ENCODE peak calls at places on chromosomes 11 and 22, in six cellular contexts. One of them, this sample, is unnamed.

GRCh38 chr11:114709960-114710359 is 31.6 kb downstream of the NXPE2 start:
- DNase-seq in activated CD4-positive, alpha-beta T cell treated with anti-CD3 and anti-CD28 coated beads, Interleukin-2, amount 50 U/mL, for 1 hour: no peak
- DNase-seq in iris pigment epithelial cell: no peak
- DNase-seq in RKO: no peak
- DNase-seq in H7: no peak
- DNase-seq in chondrocyte: no peak
- DNase-seq in this sample: no peak

GRCh38 chr11:129536338-129536737 is 160.7 kb downstream of the BARX2 start:
- DNase-seq in activated CD4-positive, alpha-beta T cell treated with anti-CD3 and anti-CD28 coated beads, Interleukin-2, amount 50 U/mL, for 1 hour: no peak
- DNase-seq in iris pigment epithelial cell: no peak
- DNase-seq in RKO: no peak
- DNase-seq in H7: no peak
- DNase-seq in chondrocyte: no peak
- DNase-seq in this sample: no peak

GRCh38 chr11:65591939-65592814 is 3.4 kb downstream of the KCNK7 start:
- DNase-seq in activated CD4-positive, alpha-beta T cell treated with anti-CD3 and anti-CD28 coated beads, Interleukin-2, amount 50 U/mL, for 1 hour: no peak
- DNase-seq in iris pigment epithelial cell: peak; percentile 65
- DNase-seq in RKO: no peak
- DNase-seq in H7: peak; percentile 95
- DNase-seq in chondrocyte: no peak
- DNase-seq in this sample: no peak

GRCh38 chr11:13009921-13010736 is 1.0 kb downstream of the RASSF10 start:
- DNase-seq in activated CD4-positive, alpha-beta T cell treated with anti-CD3 and anti-CD28 coated beads, Interleukin-2, amount 50 U/mL, for 1 hour: no peak
- DNase-seq in iris pigment epithelial cell: peak; percentile 28
- DNase-seq in RKO: no peak
- DNase-seq in H7: peak; percentile 78
- DNase-seq in chondrocyte: peak; percentile 91
- DNase-seq in this sample: no peak

GRCh38 chr11:28834877-28835276 is 726.7 kb downstream of the METTL15 start:
- DNase-seq in activated CD4-positive, alpha-beta T cell treated with anti-CD3 and anti-CD28 coated beads, Interleukin-2, amount 50 U/mL, for 1 hour: no peak
- DNase-seq in iris pigment epithelial cell: peak; percentile 93
- DNase-seq in RKO: no peak
- DNase-seq in H7: no peak
- DNase-seq in chondrocyte: no peak
- DNase-seq in this sample: peak; percentile 70

GRCh38 chr11:16690061-16690460 is 48.4 kb upstream of the C11orf58 start:
- DNase-seq in activated CD4-positive, alpha-beta T cell treated with anti-CD3 and anti-CD28 coated beads, Interleukin-2, amount 50 U/mL, for 1 hour: no peak
- DNase-seq in iris pigment epithelial cell: no peak
- DNase-seq in RKO: no peak
- DNase-seq in H7: no peak
- DNase-seq in chondrocyte: no peak
- DNase-seq in this sample: no peak

GRCh38 chr11:35305670-35306382 is 113.5 kb downstream of the SLC1A2 start:
- DNase-seq in activated CD4-positive, alpha-beta T cell treated with anti-CD3 and anti-CD28 coated beads, Interleukin-2, amount 50 U/mL, for 1 hour: peak; percentile 44
- DNase-seq in iris pigment epithelial cell: peak; percentile 58
- DNase-seq in RKO: peak; percentile 32
- DNase-seq in H7: peak; percentile 57
- DNase-seq in chondrocyte: no peak
- DNase-seq in this sample: peak; percentile 57

GRCh38 chr11:107743161-107743560 is 31.3 kb upstream of the SLN start:
- DNase-seq in activated CD4-positive, alpha-beta T cell treated with anti-CD3 and anti-CD28 coated beads, Interleukin-2, amount 50 U/mL, for 1 hour: no peak
- DNase-seq in iris pigment epithelial cell: no peak
- DNase-seq in RKO: no peak
- DNase-seq in H7: no peak
- DNase-seq in chondrocyte: no peak
- DNase-seq in this sample: no peak

GRCh38 chr11:1052133-1053011 is 15.9 kb upstream of the MUC6 start:
- DNase-seq in activated CD4-positive, alpha-beta T cell treated with anti-CD3 and anti-CD28 coated beads, Interleukin-2, amount 50 U/mL, for 1 hour: no peak
- DNase-seq in iris pigment epithelial cell: no peak
- DNase-seq in RKO: no peak
- DNase-seq in H7: peak; percentile 57
- DNase-seq in chondrocyte: no peak
- DNase-seq in this sample: no peak

GRCh38 chr22:40396882-40397281 is 26.5 kb downstream of the SGSM3 start:
- DNase-seq in activated CD4-positive, alpha-beta T cell treated with anti-CD3 and anti-CD28 coated beads, Interleukin-2, amount 50 U/mL, for 1 hour: no peak
- DNase-seq in iris pigment epithelial cell: peak; percentile 55
- DNase-seq in RKO: no peak
- DNase-seq in H7: peak; percentile 76
- DNase-seq in chondrocyte: no peak
- DNase-seq in this sample: no peak

GRCh38 chr11:1744137-1744878 is 6.1 kb downstream of the IFITM10 start:
- DNase-seq in activated CD4-positive, alpha-beta T cell treated with anti-CD3 and anti-CD28 coated beads, Interleukin-2, amount 50 U/mL, for 1 hour: no peak
- DNase-seq in iris pigment epithelial cell: no peak
- DNase-seq in RKO: no peak
- DNase-seq in H7: no peak
- DNase-seq in chondrocyte: peak; percentile 70
- DNase-seq in this sample: no peak

GRCh38 chr11:76987203-76987602 is 47.0 kb upstream of the B3GNT6 start:
- DNase-seq in activated CD4-positive, alpha-beta T cell treated with anti-CD3 and anti-CD28 coated beads, Interleukin-2, amount 50 U/mL, for 1 hour: no peak
- DNase-seq in iris pigment epithelial cell: no peak
- DNase-seq in RKO: no peak
- DNase-seq in H7: no peak
- DNase-seq in chondrocyte: no peak
- DNase-seq in this sample: no peak

GRCh38 chr11:41245704-41246398 is 213.6 kb downstream of the LRRC4C start:
- DNase-seq in activated CD4-positive, alpha-beta T cell treated with anti-CD3 and anti-CD28 coated beads, Interleukin-2, amount 50 U/mL, for 1 hour: no peak
- DNase-seq in iris pigment epithelial cell: no peak
- DNase-seq in RKO: no peak
- DNase-seq in H7: peak; percentile 24
- DNase-seq in chondrocyte: peak; percentile 75
- DNase-seq in this sample: peak; percentile 24

GRCh38 chr11:55994525-55994924 is at the start of gene OR5F1:
- DNase-seq in activated CD4-positive, alpha-beta T cell treated with anti-CD3 and anti-CD28 coated beads, Interleukin-2, amount 50 U/mL, for 1 hour: no peak
- DNase-seq in iris pigment epithelial cell: no peak
- DNase-seq in RKO: no peak
- DNase-seq in H7: no peak
- DNase-seq in chondrocyte: no peak
- DNase-seq in this sample: no peak

GRCh38 chr11:119789766-119790407 is 60.9 kb upstream of the NECTIN1 start:
- DNase-seq in activated CD4-positive, alpha-beta T cell treated with anti-CD3 and anti-CD28 coated beads, Interleukin-2, amount 50 U/mL, for 1 hour: no peak
- DNase-seq in iris pigment epithelial cell: no peak
- DNase-seq in RKO: no peak
- DNase-seq in H7: no peak
- DNase-seq in chondrocyte: peak; percentile 62
- DNase-seq in this sample: no peak

GRCh38 chr22:35489225-35489624 is 51.4 kb upstream of the RASD2 start:
- DNase-seq in activated CD4-positive, alpha-beta T cell treated with anti-CD3 and anti-CD28 coated beads, Interleukin-2, amount 50 U/mL, for 1 hour: no peak
- DNase-seq in iris pigment epithelial cell: no peak
- DNase-seq in RKO: no peak
- DNase-seq in H7: no peak
- DNase-seq in chondrocyte: peak; percentile 66
- DNase-seq in this sample: no peak

GRCh38 chr22:29156507-29156906 is 49.2 kb upstream of the EMID1 start:
- DNase-seq in activated CD4-positive, alpha-beta T cell treated with anti-CD3 and anti-CD28 coated beads, Interleukin-2, amount 50 U/mL, for 1 hour: no peak
- DNase-seq in iris pigment epithelial cell: peak; percentile 26
- DNase-seq in RKO: no peak
- DNase-seq in H7: peak; percentile 76
- DNase-seq in chondrocyte: peak; percentile 60
- DNase-seq in this sample: no peak

GRCh38 chr11:46930089-46930488 is 6.5 kb upstream of the CSTPP1 start:
- DNase-seq in activated CD4-positive, alpha-beta T cell treated with anti-CD3 and anti-CD28 coated beads, Interleukin-2, amount 50 U/mL, for 1 hour: no peak
- DNase-seq in iris pigment epithelial cell: peak; percentile 64
- DNase-seq in RKO: peak; percentile 51
- DNase-seq in H7: no peak
- DNase-seq in chondrocyte: no peak
- DNase-seq in this sample: peak; percentile 42

GRCh38 chr11:117877120-117877784 is 794 bp upstream of the FXYD6 start:
- DNase-seq in activated CD4-positive, alpha-beta T cell treated with anti-CD3 and anti-CD28 coated beads, Interleukin-2, amount 50 U/mL, for 1 hour: no peak
- DNase-seq in iris pigment epithelial cell: no peak
- DNase-seq in RKO: no peak
- DNase-seq in H7: peak; percentile 63
- DNase-seq in chondrocyte: no peak
- DNase-seq in this sample: no peak

GRCh38 chr11:70807195-70807543 is 408.8 kb downstream of the CTTN start:
- DNase-seq in activated CD4-positive, alpha-beta T cell treated with anti-CD3 and anti-CD28 coated beads, Interleukin-2, amount 50 U/mL, for 1 hour: no peak
- DNase-seq in iris pigment epithelial cell: no peak
- DNase-seq in RKO: no peak
- DNase-seq in H7: no peak
- DNase-seq in chondrocyte: no peak
- DNase-seq in this sample: no peak

GRCh38 chr22:18063311-18063710 is 14.5 kb upstream of the PEX26 start:
- DNase-seq in activated CD4-positive, alpha-beta T cell treated with anti-CD3 and anti-CD28 coated beads, Interleukin-2, amount 50 U/mL, for 1 hour: no peak
- DNase-seq in iris pigment epithelial cell: no peak
- DNase-seq in RKO: no peak
- DNase-seq in H7: no peak
- DNase-seq in chondrocyte: peak; percentile 18
- DNase-seq in this sample: no peak

GRCh38 chr11:7143908-7144307 is 55.1 kb downstream of the RBMXL2 start:
- DNase-seq in activated CD4-positive, alpha-beta T cell treated with anti-CD3 and anti-CD28 coated beads, Interleukin-2, amount 50 U/mL, for 1 hour: no peak
- DNase-seq in iris pigment epithelial cell: peak; percentile 21
- DNase-seq in RKO: peak; percentile 46
- DNase-seq in H7: no peak
- DNase-seq in chondrocyte: no peak
- DNase-seq in this sample: peak; percentile 10

GRCh38 chr11:77345621-77346020 is 44.1 kb upstream of the GDPD4 start:
- DNase-seq in activated CD4-positive, alpha-beta T cell treated with anti-CD3 and anti-CD28 coated beads, Interleukin-2, amount 50 U/mL, for 1 hour: no peak
- DNase-seq in iris pigment epithelial cell: peak; percentile 79
- DNase-seq in RKO: no peak
- DNase-seq in H7: no peak
- DNase-seq in chondrocyte: no peak
- DNase-seq in this sample: no peak

GRCh38 chr11:92826136-92826535 is 143.3 kb upstream of the MTNR1B start:
- DNase-seq in activated CD4-positive, alpha-beta T cell treated with anti-CD3 and anti-CD28 coated beads, Interleukin-2, amount 50 U/mL, for 1 hour: no peak
- DNase-seq in iris pigment epithelial cell: peak; percentile 24
- DNase-seq in RKO: no peak
- DNase-seq in H7: no peak
- DNase-seq in chondrocyte: no peak
- DNase-seq in this sample: no peak

GRCh38 chr11:114794048-114794684 is 115.8 kb downstream of the NXPE2 start:
- DNase-seq in activated CD4-positive, alpha-beta T cell treated with anti-CD3 and anti-CD28 coated beads, Interleukin-2, amount 50 U/mL, for 1 hour: no peak
- DNase-seq in iris pigment epithelial cell: no peak
- DNase-seq in RKO: no peak
- DNase-seq in H7: no peak
- DNase-seq in chondrocyte: no peak
- DNase-seq in this sample: no peak

GRCh38 chr11:59818572-59818971 is 8.0 kb upstream of the MRPL16 start:
- DNase-seq in activated CD4-positive, alpha-beta T cell treated with anti-CD3 and anti-CD28 coated beads, Interleukin-2, amount 50 U/mL, for 1 hour: no peak
- DNase-seq in iris pigment epithelial cell: no peak
- DNase-seq in RKO: no peak
- DNase-seq in H7: no peak
- DNase-seq in chondrocyte: no peak
- DNase-seq in this sample: no peak

GRCh38 chr11:9761441-9761945 is 97.6 kb downstream of the SWAP70 start:
- DNase-seq in activated CD4-positive, alpha-beta T cell treated with anti-CD3 and anti-CD28 coated beads, Interleukin-2, amount 50 U/mL, for 1 hour: no peak
- DNase-seq in iris pigment epithelial cell: no peak
- DNase-seq in RKO: no peak
- DNase-seq in H7: no peak
- DNase-seq in chondrocyte: no peak
- DNase-seq in this sample: no peak

GRCh38 chr11:71172680-71173079 is 79.7 kb downstream of the SHANK2 start:
- DNase-seq in activated CD4-positive, alpha-beta T cell treated with anti-CD3 and anti-CD28 coated beads, Interleukin-2, amount 50 U/mL, for 1 hour: no peak
- DNase-seq in iris pigment epithelial cell: no peak
- DNase-seq in RKO: no peak
- DNase-seq in H7: no peak
- DNase-seq in chondrocyte: no peak
- DNase-seq in this sample: no peak

GRCh38 chr11:3021125-3021524 is 29.0 kb upstream of the NAP1L4 start:
- DNase-seq in activated CD4-positive, alpha-beta T cell treated with anti-CD3 and anti-CD28 coated beads, Interleukin-2, amount 50 U/mL, for 1 hour: peak; percentile 37
- DNase-seq in iris pigment epithelial cell: peak; percentile 44
- DNase-seq in RKO: peak; percentile 35
- DNase-seq in H7: peak; percentile 88
- DNase-seq in chondrocyte: no peak
- DNase-seq in this sample: peak; percentile 41

GRCh38 chr11:71222318-71223080 is 29.9 kb downstream of the SHANK2 start:
- DNase-seq in activated CD4-positive, alpha-beta T cell treated with anti-CD3 and anti-CD28 coated beads, Interleukin-2, amount 50 U/mL, for 1 hour: no peak
- DNase-seq in iris pigment epithelial cell: no peak
- DNase-seq in RKO: no peak
- DNase-seq in H7: no peak
- DNase-seq in chondrocyte: peak; percentile 72
- DNase-seq in this sample: no peak

GRCh38 chr11:71998649-71999310 is at the start of gene IL18BP:
- DNase-seq in activated CD4-positive, alpha-beta T cell treated with anti-CD3 and anti-CD28 coated beads, Interleukin-2, amount 50 U/mL, for 1 hour: no peak
- DNase-seq in iris pigment epithelial cell: no peak
- DNase-seq in RKO: no peak
- DNase-seq in H7: no peak
- DNase-seq in chondrocyte: no peak
- DNase-seq in this sample: no peak